ENCODE peak calls at places on chromosomes 1 and 21, in four cellular contexts. One of them, this sample, is unnamed.

GRCh38 chr1:84742653-84743052 is 52.4 kb upstream of the SSX2IP start:
- DNase-seq in fibroblast of lung: no peak
- DNase-seq in CD8-positive, alpha-beta T cell: no peak
- DNase-seq in colonic mucosa: no peak
- DNase-seq in this sample: no peak

GRCh38 chr1:222095606-222096475 is 354.0 kb upstream of the DUSP10 start:
- DNase-seq in fibroblast of lung: no peak
- DNase-seq in CD8-positive, alpha-beta T cell: peak; percentile 57
- DNase-seq in colonic mucosa: peak; percentile 54
- DNase-seq in this sample: peak; percentile 37

GRCh38 chr1:205538211-205538840 is 33.9 kb downstream of the CDK18 start:
- DNase-seq in colonic mucosa: peak; percentile 11
- DNase-seq in CD8-positive, alpha-beta T cell: no peak
- DNase-seq in fibroblast of lung: no peak
- DNase-seq in this sample: no peak

GRCh38 chr1:81799939-81800740 is 594 bp upstream of the ADGRL2 start:
- DNase-seq in colonic mucosa: peak; percentile 45
- DNase-seq in fibroblast of lung: peak; percentile 86
- DNase-seq in CD8-positive, alpha-beta T cell: no peak
- DNase-seq in this sample: no peak

GRCh38 chr1:227894831-227895451 is 52.8 kb downstream of the WNT9A start:
- DNase-seq in fibroblast of lung: no peak
- DNase-seq in colonic mucosa: no peak
- DNase-seq in CD8-positive, alpha-beta T cell: peak; percentile 8
- DNase-seq in this sample: no peak

GRCh38 chr1:156490401-156491032 is 10.1 kb downstream of the MEF2D start:
- DNase-seq in colonic mucosa: no peak
- DNase-seq in fibroblast of lung: no peak
- DNase-seq in CD8-positive, alpha-beta T cell: no peak
- DNase-seq in this sample: no peak

GRCh38 chr1:178870944-178871343 is at the start of gene ANGPTL1:
- DNase-seq in CD8-positive, alpha-beta T cell: no peak
- DNase-seq in fibroblast of lung: peak; percentile 64
- DNase-seq in colonic mucosa: no peak
- DNase-seq in this sample: no peak

GRCh38 chr1:184156521-184157395 is 105.2 kb downstream of the TSEN15 start:
- DNase-seq in colonic mucosa: no peak
- DNase-seq in fibroblast of lung: no peak
- DNase-seq in CD8-positive, alpha-beta T cell: no peak
- DNase-seq in this sample: no peak

GRCh38 chr1:189775343-189775742 is 702.3 kb downstream of the BRINP3 start:
- DNase-seq in fibroblast of lung: peak; percentile 79
- DNase-seq in CD8-positive, alpha-beta T cell: no peak
- DNase-seq in colonic mucosa: no peak
- DNase-seq in this sample: no peak

GRCh38 chr1:162256287-162256686 is 120.4 kb downstream of the SPATA46 start:
- DNase-seq in CD8-positive, alpha-beta T cell: no peak
- DNase-seq in fibroblast of lung: no peak
- DNase-seq in colonic mucosa: no peak
- DNase-seq in this sample: no peak

GRCh38 chr21:34219334-34220020 is 144.3 kb upstream of the KCNE2 start:
- DNase-seq in colonic mucosa: no peak
- DNase-seq in fibroblast of lung: no peak
- DNase-seq in CD8-positive, alpha-beta T cell: no peak
- DNase-seq in this sample: no peak

GRCh38 chr1:11650331-11650991 is 3.8 kb downstream of the FBXO2 start:
- DNase-seq in CD8-positive, alpha-beta T cell: peak; percentile 82
- DNase-seq in colonic mucosa: peak; percentile 72
- DNase-seq in fibroblast of lung: peak; percentile 68
- DNase-seq in this sample: no peak

GRCh38 chr1:24695202-24695974 is 49.9 kb upstream of the CLIC4 start:
- DNase-seq in fibroblast of lung: no peak
- DNase-seq in CD8-positive, alpha-beta T cell: peak; percentile 12
- DNase-seq in colonic mucosa: no peak
- DNase-seq in this sample: no peak
- H3K27ac ChIP-seq in fibroblast of lung: no peak overlapping the region
- H3K27ac ChIP-seq in CD8-positive, alpha-beta T cell: no peak overlapping the region
- H3K27ac ChIP-seq in colonic mucosa: no peak overlapping the region
- H3K27ac ChIP-seq in this sample: no peak overlapping the region

DNA sequence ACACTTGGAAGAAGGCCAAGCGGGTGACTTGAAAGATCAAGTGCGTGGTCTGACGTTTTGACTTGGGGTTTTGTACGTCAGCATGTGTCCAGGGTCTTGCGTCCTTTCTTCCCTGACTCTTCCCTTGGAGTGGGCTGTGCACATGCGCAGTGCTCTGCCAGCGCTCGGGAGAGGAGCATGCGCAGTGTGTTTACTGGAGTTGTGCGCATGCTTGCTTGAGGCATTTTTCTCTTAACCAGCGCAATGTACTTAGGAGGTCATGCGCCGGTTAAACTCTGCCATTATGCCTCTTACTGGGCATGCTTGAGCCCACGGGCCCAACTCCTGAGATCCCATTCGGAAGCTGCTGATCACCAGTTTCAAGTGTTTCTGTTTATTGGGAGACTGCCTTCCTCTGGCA is 242.5 kb upstream of the AJAP1 start:
- DNase-seq in CD8-positive, alpha-beta T cell: no peak
- DNase-seq in fibroblast of lung: no peak
- DNase-seq in colonic mucosa: no peak
- DNase-seq in this sample: no peak
- H3K4me3 ChIP-seq in CD8-positive, alpha-beta T cell: no peak overlapping the region
- H3K4me3 ChIP-seq in fibroblast of lung: no peak overlapping the region
- H3K4me3 ChIP-seq in colonic mucosa: no peak overlapping the region
- H3K4me3 ChIP-seq in this sample: no peak overlapping the region

GRCh38 chr1:94069649-94070285 is 51.2 kb downstream of the ABCA4 start:
- DNase-seq in colonic mucosa: no peak
- DNase-seq in fibroblast of lung: no peak
- DNase-seq in CD8-positive, alpha-beta T cell: no peak
- DNase-seq in this sample: no peak

GRCh38 chr1:94070746-94071318 is 50.1 kb downstream of the ABCA4 start:
- DNase-seq in CD8-positive, alpha-beta T cell: no peak
- DNase-seq in fibroblast of lung: no peak
- DNase-seq in colonic mucosa: no peak
- DNase-seq in this sample: no peak

GRCh38 chr1:94068831-94069648 is 51.9 kb downstream of the ABCA4 start:
- DNase-seq in CD8-positive, alpha-beta T cell: no peak
- DNase-seq in fibroblast of lung: peak; percentile 71
- DNase-seq in colonic mucosa: peak; percentile 71
- DNase-seq in this sample: no peak

GRCh38 chr1:94068096-94068830 is 52.7 kb downstream of the ABCA4 start:
- DNase-seq in colonic mucosa: no peak
- DNase-seq in fibroblast of lung: no peak
- DNase-seq in CD8-positive, alpha-beta T cell: no peak
- DNase-seq in this sample: no peak

GRCh38 chr1:94067196-94067595 is 53.8 kb downstream of the ABCA4 start:
- DNase-seq in CD8-positive, alpha-beta T cell: no peak
- DNase-seq in fibroblast of lung: peak; percentile 51
- DNase-seq in colonic mucosa: no peak
- DNase-seq in this sample: no peak
- H3K27me3 ChIP-seq in CD8-positive, alpha-beta T cell: no peaks in the 10 kb centered on the region
- H3K27me3 ChIP-seq in fibroblast of lung: no peaks in the 10 kb centered on the region
- H3K27me3 ChIP-seq in colonic mucosa: no peaks in the 10 kb centered on the region
- H3K27me3 ChIP-seq in this sample: peaks cover 36% of the 10 kb centered on the region

GRCh38 chr1:43034778-43035177 is 76.1 kb upstream of the SLC2A1 start:
- DNase-seq in CD8-positive, alpha-beta T cell: no peak
- DNase-seq in colonic mucosa: no peak
- DNase-seq in fibroblast of lung: no peak
- DNase-seq in this sample: no peak

GRCh38 chr1:43034195-43034658 is 75.6 kb upstream of the SLC2A1 start:
- DNase-seq in CD8-positive, alpha-beta T cell: no peak
- DNase-seq in fibroblast of lung: no peak
- DNase-seq in colonic mucosa: peak; percentile 43
- DNase-seq in this sample: no peak

GRCh38 chr1:43035821-43036456 is 77.3 kb upstream of the SLC2A1 start:
- DNase-seq in colonic mucosa: no peak
- DNase-seq in fibroblast of lung: no peak
- DNase-seq in CD8-positive, alpha-beta T cell: no peak
- DNase-seq in this sample: no peak

GRCh38 chr1:43027977-43028376 is 69.3 kb upstream of the SLC2A1 start:
- DNase-seq in CD8-positive, alpha-beta T cell: no peak
- DNase-seq in fibroblast of lung: no peak
- DNase-seq in colonic mucosa: no peak
- DNase-seq in this sample: no peak

DNA sequence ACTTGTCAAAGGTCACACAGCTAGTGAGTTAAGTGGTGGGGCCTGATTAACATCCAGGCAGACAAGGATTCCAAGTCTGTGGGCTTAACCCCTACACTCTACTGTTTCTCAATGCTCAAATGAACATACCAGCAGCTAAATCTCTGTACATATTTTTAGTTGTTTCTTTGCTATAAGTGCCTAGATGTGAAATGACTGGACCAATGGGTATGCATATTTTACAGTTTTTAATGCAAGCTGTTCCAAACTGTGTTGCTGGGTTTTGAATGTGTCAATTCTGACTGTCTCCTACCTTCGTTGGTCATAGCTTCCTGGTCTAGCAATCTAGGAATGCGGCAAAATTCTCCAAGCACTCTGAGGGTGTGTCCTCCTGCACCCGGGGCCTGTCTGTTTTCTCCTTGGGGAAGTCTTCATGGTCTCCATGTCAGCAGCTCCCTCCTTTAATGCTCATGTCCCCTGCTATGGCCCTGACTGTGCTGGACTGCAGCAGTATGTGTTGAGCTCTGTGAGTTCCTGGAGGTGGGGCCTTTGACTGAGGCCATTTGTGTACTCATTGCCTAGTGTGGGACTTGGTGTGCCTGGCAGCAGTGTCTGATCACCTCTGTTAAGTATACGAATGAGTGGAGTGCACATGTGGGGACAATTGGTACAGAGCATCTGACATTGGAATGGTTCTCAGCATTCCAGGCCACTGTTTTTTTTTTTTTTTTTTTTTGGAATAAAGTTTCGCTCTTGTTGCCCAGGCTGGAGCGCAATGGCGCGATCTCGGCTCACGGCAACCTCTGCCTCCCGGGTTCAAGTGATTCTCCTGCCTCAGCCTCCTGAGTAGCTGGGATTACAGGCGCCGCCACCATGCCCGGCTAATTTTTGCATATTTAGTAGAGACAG is 72.9 kb upstream of the SLC2A1 start:
- DNase-seq in CD8-positive, alpha-beta T cell: no peak
- DNase-seq in colonic mucosa: no peak
- DNase-seq in fibroblast of lung: no peak
- DNase-seq in this sample: no peak
- H3K27ac ChIP-seq in CD8-positive, alpha-beta T cell: no peak overlapping the region
- H3K27ac ChIP-seq in colonic mucosa: no peak overlapping the region
- H3K27ac ChIP-seq in fibroblast of lung: no peak overlapping the region
- H3K27ac ChIP-seq in this sample: no peak overlapping the region

GRCh38 chr21:45152265-45152746 is 77.9 kb downstream of the ADARB1 start:
- DNase-seq in fibroblast of lung: no peak
- DNase-seq in colonic mucosa: peak; percentile 19
- DNase-seq in CD8-positive, alpha-beta T cell: peak; percentile 70
- DNase-seq in this sample: no peak
- H3K4me3 ChIP-seq in fibroblast of lung: no peak overlapping the region
- H3K4me3 ChIP-seq in colonic mucosa: no peak overlapping the region
- H3K4me3 ChIP-seq in CD8-positive, alpha-beta T cell: no peak overlapping the region
- H3K4me3 ChIP-seq in this sample: no peak overlapping the region

GRCh38 chr1:177442580-177442979 is 271.8 kb downstream of the BRINP2 start:
- DNase-seq in fibroblast of lung: peak; percentile 5
- DNase-seq in colonic mucosa: no peak
- DNase-seq in CD8-positive, alpha-beta T cell: no peak
- DNase-seq in this sample: no peak

GRCh38 chr1:177440821-177441220 is 270.1 kb downstream of the BRINP2 start:
- DNase-seq in fibroblast of lung: no peak
- DNase-seq in CD8-positive, alpha-beta T cell: no peak
- DNase-seq in colonic mucosa: no peak
- DNase-seq in this sample: no peak

GRCh38 chr1:177444997-177445746 is 274.4 kb downstream of the BRINP2 start:
- DNase-seq in CD8-positive, alpha-beta T cell: no peak
- DNase-seq in fibroblast of lung: no peak
- DNase-seq in colonic mucosa: no peak
- DNase-seq in this sample: no peak

GRCh38 chr1:177443003-177443402 is 272.2 kb downstream of the BRINP2 start:
- DNase-seq in colonic mucosa: no peak
- DNase-seq in CD8-positive, alpha-beta T cell: no peak
- DNase-seq in fibroblast of lung: no peak
- DNase-seq in this sample: no peak

DNA sequence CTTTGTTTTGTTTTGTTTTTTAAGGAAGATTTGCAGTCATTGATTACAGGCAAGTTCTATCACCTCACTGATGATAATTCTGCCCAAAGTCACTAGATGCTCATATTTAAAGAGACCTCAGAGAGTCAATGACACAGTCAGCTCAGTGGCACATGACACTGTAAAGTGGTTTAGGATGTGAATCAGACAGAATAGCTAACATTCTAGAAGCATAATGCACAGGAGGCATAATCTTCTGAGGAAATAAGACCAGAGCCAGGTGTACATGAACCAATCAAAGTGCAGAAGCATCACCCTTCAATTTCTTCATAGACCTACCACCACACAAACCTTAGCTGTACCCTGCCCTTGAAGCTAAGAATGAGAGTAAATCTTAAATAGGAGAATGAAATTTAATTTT is 268.5 kb downstream of the BRINP2 start:
- DNase-seq in fibroblast of lung: no peak
- DNase-seq in CD8-positive, alpha-beta T cell: no peak
- DNase-seq in colonic mucosa: no peak
- DNase-seq in this sample: no peak
- H3K27me3 ChIP-seq in fibroblast of lung: no peaks in the 10 kb centered on the region
- H3K27me3 ChIP-seq in CD8-positive, alpha-beta T cell: no peaks in the 10 kb centered on the region
- H3K27me3 ChIP-seq in colonic mucosa: no peaks in the 10 kb centered on the region
- H3K27me3 ChIP-seq in this sample: no peaks in the 10 kb centered on the region

GRCh38 chr1:232303221-232303620 is 326.7 kb downstream of the SIPA1L2 start:
- DNase-seq in CD8-positive, alpha-beta T cell: no peak
- DNase-seq in colonic mucosa: no peak
- DNase-seq in fibroblast of lung: no peak
- DNase-seq in this sample: no peak

GRCh38 chr1:232305020-232305419 is 324.9 kb downstream of the SIPA1L2 start:
- DNase-seq in CD8-positive, alpha-beta T cell: no peak
- DNase-seq in fibroblast of lung: no peak
- DNase-seq in colonic mucosa: peak; percentile 65
- DNase-seq in this sample: no peak

GRCh38 chr1:232300461-232300860 is 329.5 kb downstream of the SIPA1L2 start:
- DNase-seq in colonic mucosa: no peak
- DNase-seq in fibroblast of lung: no peak
- DNase-seq in CD8-positive, alpha-beta T cell: no peak
- DNase-seq in this sample: no peak

GRCh38 chr1:232302376-232303049 is 327.4 kb downstream of the SIPA1L2 start:
- DNase-seq in CD8-positive, alpha-beta T cell: no peak
- DNase-seq in fibroblast of lung: no peak
- DNase-seq in colonic mucosa: no peak
- DNase-seq in this sample: no peak

DNA sequence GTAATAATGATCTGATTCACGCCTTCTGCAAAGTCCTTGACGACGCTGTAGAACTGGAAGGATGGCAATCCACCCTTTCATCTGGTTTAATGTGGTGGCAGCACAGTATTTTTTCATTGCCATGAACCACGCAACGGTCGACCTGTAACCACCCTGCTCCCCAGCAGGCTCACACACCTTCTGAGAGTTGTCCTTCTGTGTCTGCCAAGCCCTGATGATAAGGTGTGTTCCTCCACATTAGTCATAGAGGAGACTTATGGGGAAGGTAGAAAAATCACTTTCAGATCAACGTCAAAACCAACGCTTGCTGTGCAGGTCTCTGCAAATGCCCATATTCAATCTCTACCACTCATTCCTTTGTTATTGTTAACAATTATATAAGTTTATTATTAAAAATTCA is 328.7 kb downstream of the SIPA1L2 start:
- DNase-seq in fibroblast of lung: no peak
- DNase-seq in CD8-positive, alpha-beta T cell: no peak
- DNase-seq in colonic mucosa: no peak
- DNase-seq in this sample: no peak
- H3K27ac ChIP-seq in fibroblast of lung: no peak overlapping the region
- H3K27ac ChIP-seq in CD8-positive, alpha-beta T cell: no peak overlapping the region
- H3K27ac ChIP-seq in colonic mucosa: no peak overlapping the region
- H3K27ac ChIP-seq in this sample: no peak overlapping the region

GRCh38 chr1:20343149-20343936 is 52.7 kb downstream of the VWA5B1 start:
- DNase-seq in fibroblast of lung: no peak
- DNase-seq in CD8-positive, alpha-beta T cell: peak; percentile 13
- DNase-seq in colonic mucosa: peak; percentile 72
- DNase-seq in this sample: peak; percentile 9
- H3K4me3 ChIP-seq in fibroblast of lung: no peak overlapping the region
- H3K4me3 ChIP-seq in CD8-positive, alpha-beta T cell: no peak overlapping the region
- H3K4me3 ChIP-seq in colonic mucosa: no peak overlapping the region
- H3K4me3 ChIP-seq in this sample: peak overlapping the region; percentile 66